ENCODE peak calls at places on chromosomes 13 and 19, in seven cellular contexts. Q, W, N, E, Z, D and Y are unnamed samples.

GRCh38 chr19:54294539-54294938 is 13.6 kb upstream of the LILRB2 start:
- DNase-seq in D (no peak), E (no peak), N (no peak), W (no peak), Z (no peak), Q (no peak), Y (no peak)

GRCh38 chr13:107545946-107546502 is 669.3 kb downstream of the LIG4 start:
- DNase-seq in N (no peak), D (peak), W (no peak), Q (no peak), E (no peak), Z (no peak), Y (no peak)

GRCh38 chr19:4723465-4724251 is at the start of gene DPP9:
- DNase-seq in N (peak), D (peak), Z (peak), W (peak), E (peak), Q (peak), Y (peak)

GRCh38 chr13:23743717-23744116 is 145.5 kb downstream of the MIPEP start:
- DNase-seq in N (no peak), Q (no peak), Z (no peak), E (no peak), W (no peak), D (no peak), Y (no peak)

GRCh38 chr13:94093652-94094310 is 385.7 kb downstream of the DCT start:
- DNase-seq in W (no peak), Q (no peak), E (no peak), N (no peak), D (no peak), Z (no peak), Y (no peak)

GRCh38 chr13:19634129-19634740 is 776 bp downstream of the MPHOSPH8 start:
- DNase-seq in E (no peak), N (peak), D (no peak), W (no peak), Z (peak), Q (no peak), Y (no peak)

GRCh38 chr13:110627761-110628476 is 12.6 kb downstream of the NAXD start:
- DNase-seq in W (no peak), N (no peak), Q (no peak), Z (no peak), E (no peak), D (no peak), Y (no peak)

GRCh38 chr13:51286135-51287002 is 53.1 kb upstream of the SERPINE3 start:
- DNase-seq in Q (peak), Z (peak), N (peak), W (peak), D (peak), E (peak), Y (peak)

GRCh38 chr13:61880576-61881283 is 465.1 kb upstream of the PCDH20 start:
- DNase-seq in D (no peak), E (no peak), N (no peak), W (no peak), Z (peak), Q (no peak), Y (no peak)

DNA sequence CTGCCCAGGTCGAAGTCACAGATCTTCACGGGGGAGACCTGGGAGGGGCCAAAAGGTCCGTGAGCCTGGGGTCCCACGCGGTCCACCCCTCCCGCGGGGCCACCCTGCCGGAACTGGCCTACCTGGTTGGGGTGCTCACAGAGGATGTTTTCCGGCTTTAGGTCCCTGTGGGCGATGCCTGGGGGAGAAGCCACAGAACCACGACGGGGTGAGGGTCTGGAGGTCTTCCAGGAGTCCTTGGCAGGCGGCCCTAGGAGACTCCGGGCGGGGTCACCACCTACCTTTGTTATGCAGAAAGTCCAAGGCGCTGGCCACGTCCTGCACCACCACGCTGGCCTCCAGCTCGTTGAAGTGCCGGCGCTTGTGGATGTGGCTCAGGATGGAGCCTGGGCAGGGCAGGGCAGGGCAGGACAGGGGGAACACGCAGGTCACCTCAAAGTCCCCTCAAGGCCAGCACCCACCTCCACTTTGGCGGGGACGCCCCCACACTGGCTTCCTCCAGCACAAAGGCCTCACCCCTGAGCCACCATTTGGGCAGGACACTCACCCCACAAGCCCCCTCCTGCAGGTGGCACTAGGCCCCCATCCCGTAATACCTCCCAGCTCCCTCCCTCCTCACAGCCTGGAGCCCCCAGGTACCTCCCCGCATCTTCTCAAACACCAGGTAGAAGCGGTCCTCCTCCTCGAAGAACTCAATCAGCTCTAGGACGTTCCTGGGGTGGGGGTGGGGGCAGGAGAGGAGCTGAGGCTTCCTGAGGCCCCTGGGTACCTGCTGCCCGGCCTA is 8.4 kb downstream of the MKNK2 start:
- DNase-seq in D (peak), Q (peak), Z (no peak), N (no peak), W (peak), E (peak), Y (no peak)
- H3K4me3 ChIP-seq in D (peak), Q (peak), Z (no peak), N (peak), W (no peak), E (peak), Y (peak)

DNA sequence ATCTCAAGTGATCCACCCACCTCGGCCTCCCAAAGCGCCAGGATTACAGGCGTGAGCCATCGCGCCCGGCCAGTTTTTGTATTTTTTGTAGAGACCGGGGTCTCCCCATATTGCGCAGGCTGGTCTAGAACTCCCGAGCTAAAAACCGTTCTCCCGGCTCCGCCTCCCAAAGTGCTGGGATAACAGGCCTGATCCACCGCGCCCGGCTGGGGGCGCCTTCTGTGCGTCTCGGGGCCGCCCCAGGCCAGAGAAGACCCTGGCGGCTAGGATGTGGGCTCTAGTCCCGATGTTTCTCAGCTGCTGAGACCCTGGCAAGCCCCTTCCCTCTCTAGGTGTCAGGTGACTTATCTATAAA is 3.6 kb downstream of the ARHGAP45 start:
- DNase-seq in E (no peak), W (no peak), D (peak), Z (no peak), N (no peak), Q (no peak), Y (no peak)
- TF ChIP-seq CTCF in E (no peak), W (no peak), D (no peak), Z (no peak), N (no peak), Q (no peak), Y (no peak)

DNA sequence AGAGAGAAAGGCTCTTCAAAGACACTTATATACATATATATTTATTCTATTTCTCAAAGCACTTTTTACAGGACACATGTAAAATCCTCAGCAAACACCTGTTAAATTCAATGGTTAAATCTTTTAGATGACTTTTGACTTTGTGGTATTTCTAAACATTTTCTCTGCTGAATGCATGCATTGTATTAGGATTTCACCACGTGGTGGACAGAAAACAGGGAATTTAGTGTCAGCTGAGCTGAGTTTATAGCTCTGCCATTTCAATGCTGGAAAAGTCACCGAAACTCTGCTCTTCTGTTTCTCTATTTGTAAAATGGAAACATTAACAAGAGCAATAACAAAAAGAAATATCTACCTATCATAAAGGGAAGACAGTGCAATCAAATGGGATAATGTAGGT is 375.6 kb downstream of the ENOX1 start:
- DNase-seq in E (no peak), N (no peak), Q (no peak), D (no peak), Z (no peak), W (no peak), Y (no peak)
- H3K4me3 ChIP-seq in E (no peak), N (no peak), Q (no peak), D (no peak), Z (no peak), W (no peak), Y (no peak)

DNA sequence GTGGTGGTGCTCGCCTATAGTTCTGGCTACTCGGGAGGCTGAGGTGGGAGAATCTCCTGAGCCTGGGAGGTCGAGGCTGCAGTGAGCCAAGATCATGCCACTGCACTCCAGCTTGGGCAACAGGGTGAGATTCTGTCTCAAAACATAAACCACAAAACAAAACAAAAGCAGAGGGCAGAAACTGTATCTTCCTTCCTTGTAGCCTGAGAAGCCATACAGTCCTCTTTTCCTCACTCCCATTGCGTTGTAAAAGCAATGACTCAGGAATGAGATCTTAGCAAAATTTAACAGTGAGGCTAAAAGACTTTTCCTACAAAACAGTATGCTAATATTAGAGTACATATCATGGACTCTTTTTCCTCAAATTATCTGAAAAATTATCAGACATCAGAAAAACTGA is 130.9 kb downstream of the SHISA2 start:
- DNase-seq in E (no peak), D (no peak), Z (peak), W (no peak), N (no peak), Q (no peak), Y (no peak)
- TF ChIP-seq CTCF in E (no peak), D (no peak), Z (no peak), W (no peak), N (no peak), Q (no peak), Y (no peak)

DNA sequence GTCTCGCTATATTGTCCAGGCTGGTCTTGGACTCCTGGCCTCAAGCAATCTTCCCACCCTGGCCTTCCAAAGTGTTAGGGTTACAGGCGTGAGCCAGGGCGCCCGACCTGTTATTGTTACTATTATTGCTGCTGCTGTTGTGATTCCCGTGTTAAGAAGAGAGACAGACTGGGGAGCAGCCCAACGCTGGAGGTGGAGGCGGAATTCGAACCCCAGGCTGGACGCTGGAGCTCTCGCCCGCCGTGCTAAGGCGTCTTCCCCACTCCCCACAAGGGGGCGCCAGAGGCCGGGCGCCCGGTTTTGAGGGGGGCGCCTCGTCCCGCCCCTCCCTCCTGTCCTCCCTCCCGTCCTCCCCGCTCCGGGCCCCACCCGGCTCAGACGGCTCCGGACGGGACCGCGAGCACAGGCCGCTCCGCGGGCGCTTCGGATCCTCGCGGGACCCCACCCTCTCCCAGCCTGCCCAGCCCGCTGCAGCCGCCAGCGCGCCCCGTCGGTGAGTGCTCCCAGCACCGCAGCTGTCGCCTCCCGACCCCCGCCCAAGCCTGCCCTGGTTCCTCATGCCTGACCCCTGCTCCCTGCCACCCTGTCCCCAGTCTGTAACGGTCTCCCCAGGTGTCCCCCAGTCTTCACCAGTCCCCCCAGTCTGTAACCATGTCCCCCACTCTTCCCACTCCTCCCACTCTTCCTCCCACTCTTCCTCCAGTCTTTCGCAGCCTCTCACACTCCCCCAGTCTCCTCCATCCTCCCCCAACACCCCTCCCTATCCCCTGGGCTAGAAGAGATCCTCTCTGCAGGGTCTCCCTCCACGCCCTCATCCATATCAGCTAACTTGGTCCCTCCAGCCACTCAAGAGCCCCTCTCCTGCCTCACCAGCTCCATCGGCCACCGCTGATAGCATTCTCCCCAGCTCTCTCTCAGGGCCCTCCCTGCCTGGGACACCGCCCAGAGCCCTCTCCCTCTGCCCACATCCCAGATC is at the start of gene EHD2:
- DNase-seq in Q (peak), D (peak), Z (peak), N (peak), E (peak), W (peak), Y (no peak)
- H3K4me3 ChIP-seq in Q (peak), D (peak), Z (no peak), N (peak), E (peak), W (peak), Y (peak)

GRCh38 chr13:113489171-113489548 is 1.4 kb downstream of the DCUN1D2 start:
- DNase-seq in D (no peak), Q (no peak), E (no peak), N (no peak), Z (no peak), W (no peak), Y (no peak)
- TF ChIP-seq CTCF in D (no peak), Q (no peak), E (no peak), N (no peak), Z (no peak), W (no peak), Y (no peak)

GRCh38 chr13:87052731-87053130 is 618.4 kb upstream of the SLITRK5 start:
- DNase-seq in W (no peak), D (no peak), Z (no peak), E (no peak), N (no peak), Q (no peak), Y (peak)
- H3K4me3 ChIP-seq in W (no peak), D (no peak), Z (no peak), E (no peak), N (no peak), Q (no peak), Y (no peak)

GRCh38 chr13:90591260-90591926 is 756.1 kb upstream of the MIR17HG start:
- DNase-seq in D (no peak), N (no peak), Q (no peak), W (no peak), Z (no peak), E (no peak), Y (no peak)
- TF ChIP-seq CTCF in D (no peak), N (no peak), Q (no peak), W (no peak), Z (no peak), E (no peak), Y (no peak)

DNA sequence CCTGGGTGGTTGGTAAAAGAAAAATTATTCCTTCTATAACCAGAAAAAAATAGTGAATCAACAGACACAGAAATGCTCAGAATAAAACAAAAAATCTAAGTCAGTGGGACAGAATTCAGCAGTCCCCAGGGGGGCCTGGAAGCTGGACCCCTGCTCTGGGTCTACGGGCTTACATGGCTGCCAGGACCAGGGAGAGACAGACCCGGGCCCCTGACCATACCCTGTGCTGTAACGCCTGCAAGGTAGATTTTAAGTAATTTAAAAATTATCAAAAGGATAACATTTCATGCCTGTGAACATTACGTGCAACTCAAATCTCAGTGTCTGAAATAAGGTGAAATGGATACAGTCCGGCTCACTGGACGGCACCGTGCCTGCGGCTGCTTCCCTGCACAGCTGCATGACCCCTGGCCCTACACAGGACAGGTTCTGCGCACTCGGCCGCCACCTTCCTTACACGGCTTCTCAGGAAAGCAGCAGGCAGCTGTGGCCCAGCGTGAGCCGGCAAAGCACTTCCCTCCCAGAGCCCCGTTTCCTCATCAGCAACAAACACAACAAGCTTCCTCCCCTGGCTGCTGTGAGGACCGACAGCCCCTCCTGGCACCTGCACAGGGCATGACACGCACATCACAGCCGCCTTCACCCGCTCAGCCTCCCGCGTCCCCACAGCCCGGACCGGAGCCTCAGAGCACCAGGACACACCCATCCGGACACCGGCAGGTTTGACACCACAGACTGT is 22.2 kb downstream of the RASA3 start:
- DNase-seq in N (no peak), Q (no peak), D (peak), Z (peak), W (no peak), E (no peak), Y (no peak)
- H3K4me3 ChIP-seq in N (no peak), Q (no peak), D (no peak), Z (peak), W (no peak), E (no peak), Y (no peak)